ENCODE peak calls at places on chromosome 22, in four cellular contexts. F, M, O and T are unnamed samples. For H3K4me1, the result is how much of the 10 kb centered on the place peaks cover.

GRCh38 chr22:49297871-49298721 is 529.6 kb downstream of the BRD1 start:
- DNase-seq in O (peak), M (peak), F (no peak), T (no peak)

GRCh38 chr22:49355206-49355920 is 472.3 kb downstream of the BRD1 start:
- DNase-seq in M (peak), O (no peak), F (no peak), T (no peak)

GRCh38 chr22:31099386-31099785 is 8.0 kb downstream of the SELENOM start:
- DNase-seq in F (no peak), M (no peak), O (no peak), T (no peak)

GRCh38 chr22:48574776-48575566 is 1252.7 kb downstream of the BRD1 start:
- DNase-seq in F (peak), O (no peak), M (no peak), T (peak)

GRCh38 chr22:21641417-21641794 is 696 bp upstream of the SDF2L1 start:
- DNase-seq in M (peak), F (peak), O (no peak), T (peak)

GRCh38 chr22:23289130-23289503 is 108.8 kb downstream of the BCR start:
- DNase-seq in M (no peak), O (no peak), F (no peak), T (no peak)

GRCh38 chr22:43343262-43343988 is at the start of gene SCUBE1:
- DNase-seq in F (peak), M (peak), O (peak), T (peak)

GRCh38 chr22:27416553-27417427 is 384.8 kb downstream of the MN1 start:
- DNase-seq in M (peak), O (no peak), F (no peak), T (no peak)

GRCh38 chr22:23114721-23115020 is 27.1 kb downstream of the RSPH14 start:
- DNase-seq in O (no peak), M (no peak), F (no peak), T (no peak)

GRCh38 chr22:38110008-38110862 is at the start of gene BAIAP2L2:
- DNase-seq in M (peak), F (no peak), O (no peak), T (no peak)

GRCh38 chr22:50193621-50194020 is 7.2 kb upstream of the SELENOO start:
- DNase-seq in F (no peak), M (no peak), O (no peak), T (no peak)

GRCh38 chr22:23478175-23478574 is 101.9 kb downstream of the IGLL1 start:
- DNase-seq in F (no peak), M (no peak), O (no peak), T (no peak)

GRCh38 chr22:24325105-24325757 is 54.6 kb downstream of the SPECC1L start:
- DNase-seq in O (no peak), F (no peak), M (no peak), T (no peak)

GRCh38 chr22:49763696-49764095 is 64.0 kb downstream of the BRD1 start:
- DNase-seq in M (no peak), F (peak), O (no peak), T (peak)

GRCh38 chr22:49608228-49608627 is 219.4 kb downstream of the BRD1 start:
- DNase-seq in F (no peak), M (no peak), O (no peak), T (peak)

GRCh38 chr22:26918236-26918635 is 260.8 kb downstream of the MIAT start:
- DNase-seq in F (no peak), O (no peak), M (no peak), T (no peak)

GRCh38 chr22:23817146-23817545 is 21.7 kb downstream of the DERL3 start:
- DNase-seq in O (no peak), M (no peak), F (no peak), T (no peak)

GRCh38 chr22:40764743-40765441 is 54.3 kb downstream of the SLC25A17 start:
- DNase-seq in O (no peak), M (no peak), F (no peak), T (no peak)

GRCh38 chr22:22667966-22668880 is 23.8 kb downstream of the GGTLC2 start:
- DNase-seq in O (no peak), F (no peak), M (no peak), T (no peak)

GRCh38 chr22:48900626-48901025 is 927.0 kb downstream of the BRD1 start:
- DNase-seq in F (no peak), O (no peak), M (no peak), T (no peak)

GRCh38 chr22:26672590-26673468 is 15.4 kb downstream of the MIAT start:
- DNase-seq in O (peak), M (peak), F (peak), T (peak)

GRCh38 chr22:22396741-22397291 is 111.7 kb downstream of the ZNF280B start:
- DNase-seq in F (no peak), M (no peak), O (no peak), T (no peak)

GRCh38 chr22:44092636-44093220 is 68.6 kb downstream of the PARVB start:
- DNase-seq in O (no peak), F (no peak), M (no peak), T (no peak)

GRCh38 chr22:49238181-49239141 is 589.2 kb downstream of the BRD1 start:
- DNase-seq in M (no peak), F (no peak), O (no peak), T (peak)

GRCh38 chr22:22887621-22888503 is at the start of gene IGLL5:
- DNase-seq in F (peak), O (no peak), M (no peak), T (no peak)

GRCh38 chr22:38309614-38310517 is 7.4 kb downstream of the CSNK1E start:
- DNase-seq in F (no peak), M (no peak), O (no peak), T (no peak)

GRCh38 chr22:44711236-44711560 is 9.2 kb downstream of the PRR5 start:
- DNase-seq in O (no peak), F (no peak), M (no peak), T (no peak)

GRCh38 chr22:44981857-44982256 is 27.9 kb downstream of the PHF21B start:
- DNase-seq in F (no peak), O (no peak), M (no peak), T (no peak)

GRCh38 chr22:50620861-50621490 is 7.0 kb downstream of the ARSA start:
- DNase-seq in F (no peak), O (no peak), M (no peak), T (peak)

GRCh38 chr22:33850724-33851123 is 69.6 kb downstream of the LARGE1 start:
- DNase-seq in M (no peak), O (no peak), F (no peak), T (no peak)

GRCh38 chr22:33350961-33351360 is 292.8 kb upstream of the SYN3 start:
- DNase-seq in O (no peak), F (no peak), M (no peak), T (no peak)

GRCh38 chr22:37581534-37581933 is 1.6 kb upstream of the LGALS2 start:
- DNase-seq in O (no peak), F (peak), M (peak), T (no peak)

GRCh38 chr22:49402169-49402568 is 425.5 kb downstream of the BRD1 start:
- DNase-seq in O (no peak), F (no peak), M (no peak), T (no peak)

GRCh38 chr22:27662359-27663030 is 139.1 kb downstream of the MN1 start:
- DNase-seq in F (no peak), O (no peak), M (peak), T (peak)

GRCh38 chr22:23248583-23248982 is 68.3 kb downstream of the BCR start:
- DNase-seq in O (no peak), F (peak), M (peak), T (no peak)

GRCh38 chr22:50602338-50602700 is 1.7 kb downstream of the MAPK8IP2 start:
- DNase-seq in F (no peak), M (no peak), O (no peak), T (no peak)

GRCh38 chr22:49481651-49482399 is 345.8 kb downstream of the BRD1 start:
- DNase-seq in F (no peak), O (no peak), M (no peak), T (no peak)

GRCh38 chr22:42304021-42304790 is 33.8 kb upstream of the TCF20 start:
- DNase-seq in O (no peak), M (no peak), F (no peak), T (no peak)

GRCh38 chr22:39525658-39525975 is 5.3 kb downstream of the ATF4 start:
- DNase-seq in F (no peak), M (no peak), O (no peak), T (no peak)

GRCh38 chr22:39522567-39523300 is 2.4 kb downstream of the ATF4 start:
- DNase-seq in O (no peak), F (no peak), M (peak), T (peak)

GRCh38 chr22:39524753-39525657 is 4.6 kb downstream of the ATF4 start:
- DNase-seq in F (no peak), M (no peak), O (no peak), T (no peak)

GRCh38 chr22:39526736-39527171 is 5.8 kb downstream of the RPS19BP1 start:
- DNase-seq in O (no peak), M (no peak), F (no peak), T (no peak)

GRCh38 chr22:39524089-39524752 is 3.9 kb downstream of the ATF4 start:
- DNase-seq in F (no peak), O (no peak), M (no peak), T (no peak)
- H3K4me1 ChIP-seq in F (half or more), O (half or more), M (half or more), T (under half)

GRCh38 chr22:28802595-28803087 is 2.3 kb upstream of the XBP1 start:
- DNase-seq in O (no peak), M (no peak), F (no peak), T (no peak)

GRCh38 chr22:28799125-28799833 is 1.1 kb downstream of the XBP1 start:
- DNase-seq in F (peak), O (peak), M (no peak), T (peak)

GRCh38 chr22:28800308-28801041 is at the start of gene XBP1:
- DNase-seq in M (peak), O (peak), F (peak), T (peak)

GRCh38 chr22:28799834-28800307 is 498 bp downstream of the XBP1 start:
- DNase-seq in F (peak), O (peak), M (peak), T (peak)

DNA sequence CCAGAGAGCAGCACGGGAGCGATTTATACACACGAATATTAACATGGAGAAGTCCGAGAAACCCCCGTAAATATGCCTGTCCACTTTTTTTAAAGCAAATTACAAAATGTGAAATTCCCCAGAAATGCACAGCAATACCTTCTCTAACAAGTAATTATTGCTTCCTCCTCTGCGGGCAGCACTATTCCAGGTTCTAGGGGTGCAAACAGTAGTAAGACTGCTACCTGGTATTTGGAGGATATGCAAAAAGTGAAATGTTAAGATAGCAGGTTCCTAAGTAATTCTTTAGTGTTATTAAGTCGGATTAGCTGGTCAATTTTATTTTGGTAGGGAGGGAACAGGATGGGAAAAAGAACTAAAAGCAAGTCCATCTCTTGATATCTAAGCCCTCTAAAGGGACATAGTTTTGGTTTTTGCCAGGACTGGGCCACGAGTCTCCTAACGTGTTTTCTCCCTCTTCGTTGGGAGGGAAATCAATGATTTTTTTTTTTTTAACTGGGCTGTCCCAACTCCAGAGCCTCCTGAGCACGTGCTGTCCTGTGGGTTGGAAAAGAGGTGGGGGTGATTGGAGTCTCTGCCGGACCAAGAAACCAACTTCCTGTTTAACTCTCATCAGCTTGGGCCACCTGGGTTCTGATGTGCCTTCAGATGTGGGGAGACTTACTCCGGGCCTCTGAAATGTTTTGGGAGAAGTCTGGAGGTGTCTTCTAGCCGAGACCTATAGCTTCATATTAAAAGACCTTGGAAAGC is 1.7 kb upstream of the XBP1 start:
- DNase-seq in F (peak), O (no peak), M (peak), T (no peak)
- TF ChIP-seq EP300 in F (no peak), O (no peak), M (no peak), T (no peak)

DNA sequence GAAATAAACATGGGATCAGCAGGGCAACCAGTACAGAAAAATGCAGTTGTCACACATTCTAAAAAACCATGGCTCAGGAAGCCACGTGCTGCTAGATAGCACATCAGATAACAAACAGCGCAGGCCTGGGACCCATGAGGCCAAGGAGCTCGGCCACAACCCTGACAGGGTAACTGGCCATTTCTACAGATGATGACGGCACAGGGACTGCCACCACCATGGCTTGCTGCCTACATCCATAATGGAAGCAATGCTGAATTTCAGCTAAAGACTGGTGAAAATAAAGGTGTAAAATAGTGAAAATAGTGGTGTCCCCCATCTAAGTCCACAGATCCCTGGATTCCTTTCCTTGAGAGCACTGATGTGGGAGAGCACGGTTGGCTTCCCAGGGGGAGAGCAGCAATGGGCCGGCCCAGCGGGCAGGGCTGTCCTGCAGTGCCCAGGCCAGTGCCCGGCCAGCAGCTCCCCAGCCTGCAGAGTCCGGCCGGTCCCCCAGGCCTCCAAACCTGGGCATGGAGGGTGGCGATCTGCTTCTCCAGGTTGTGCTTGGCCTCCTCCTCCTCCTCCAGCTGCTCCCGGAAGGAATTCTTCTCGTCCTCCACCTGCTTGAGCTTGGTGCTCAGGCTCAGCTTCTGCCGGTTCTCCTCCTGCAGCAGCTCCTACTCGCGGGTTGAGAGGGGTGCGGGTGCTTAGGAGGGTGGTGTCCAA is 40.0 kb downstream of the APOL1 start:
- DNase-seq in O (no peak), F (no peak), M (no peak), T (no peak)
- H3K4me1 ChIP-seq in O (under half), F (under half), M (under half), T (under half)

GRCh38 chr22:47152236-47152635 is 389.8 kb downstream of the TBC1D22A start:
- DNase-seq in M (no peak), O (no peak), F (no peak), T (no peak)

GRCh38 chr22:47155131-47155885 is 392.9 kb downstream of the TBC1D22A start:
- DNase-seq in F (no peak), M (no peak), O (no peak), T (no peak)

GRCh38 chr22:47152938-47153337 is 390.5 kb downstream of the TBC1D22A start:
- DNase-seq in M (no peak), F (no peak), O (no peak), T (no peak)

GRCh38 chr22:47154621-47155081 is 392.2 kb downstream of the TBC1D22A start:
- DNase-seq in M (peak), O (no peak), F (no peak), T (peak)

DNA sequence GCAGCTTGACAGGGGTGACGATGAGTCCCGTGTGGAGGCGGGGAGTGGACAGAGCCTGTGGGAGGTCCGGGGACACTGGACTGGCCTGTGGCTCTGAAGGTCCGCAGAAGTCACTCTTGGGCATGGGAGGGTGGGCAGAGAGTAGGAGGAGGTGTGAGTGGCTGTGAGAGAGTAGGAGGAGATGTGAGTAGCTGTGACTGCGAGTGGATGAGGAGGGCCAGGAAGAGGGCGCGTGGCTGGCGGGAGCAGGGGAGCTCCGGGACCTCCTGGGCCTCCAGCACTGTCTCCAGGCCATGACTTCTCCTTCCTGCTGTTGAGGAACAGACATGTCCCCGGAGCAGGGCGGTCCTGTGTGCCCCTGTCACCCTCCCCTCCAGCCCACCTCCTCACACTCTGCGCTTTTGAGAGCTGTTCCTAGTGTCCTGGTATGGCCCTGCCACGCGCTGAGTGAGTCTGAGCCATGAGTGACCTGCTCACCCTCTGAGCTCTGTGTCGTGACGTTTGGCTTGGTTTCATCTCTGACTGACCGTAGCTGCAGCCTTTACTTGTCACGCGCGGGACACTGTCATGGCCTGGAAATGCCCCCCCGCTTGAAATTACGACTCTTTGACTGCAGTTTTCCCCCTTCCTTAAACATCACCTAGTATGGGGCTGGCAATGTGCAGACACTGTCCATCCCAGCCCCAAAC is 391.5 kb downstream of the TBC1D22A start:
- DNase-seq in M (no peak), O (no peak), F (no peak), T (peak)
- TF ChIP-seq EP300 in M (no peak), O (no peak), F (no peak), T (no peak)

GRCh38 chr22:46096051-46096450 is 54.3 kb upstream of the PPARA start:
- DNase-seq in O (no peak), F (no peak), M (no peak), T (no peak)
- H3K4me1 ChIP-seq in O (half or more), F (half or more), M (half or more), T (half or more)

DNA sequence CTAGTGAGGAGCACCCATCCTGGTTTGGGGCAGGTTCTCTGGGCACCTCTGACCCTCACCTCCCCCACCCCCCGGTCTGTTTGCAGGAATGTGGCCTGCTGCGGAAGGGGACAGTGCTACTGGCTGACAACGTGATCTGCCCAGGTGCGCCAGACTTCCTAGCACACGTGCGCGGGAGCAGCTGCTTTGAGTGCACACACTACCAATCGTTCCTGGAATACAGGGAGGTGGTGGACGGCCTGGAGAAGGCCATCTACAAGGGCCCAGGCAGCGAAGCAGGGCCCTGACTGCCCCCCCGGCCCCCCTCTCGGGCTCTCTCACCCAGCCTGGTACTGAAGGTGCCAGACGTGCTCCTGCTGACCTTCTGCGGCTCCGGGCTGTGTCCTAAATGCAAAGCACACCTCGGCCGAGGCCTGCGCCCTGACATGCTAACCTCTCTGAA is 26.9 kb upstream of the TXNRD2 start:
- DNase-seq in M (peak), O (no peak), F (no peak), T (no peak)
- TF ChIP-seq EP300 in M (no peak), O (no peak), F (no peak), T (no peak)

GRCh38 chr22:29917052-29917902 is 34.3 kb downstream of the MTMR3 start:
- DNase-seq in M (no peak), F (no peak), O (no peak), T (peak)
- H3K4me1 ChIP-seq in M (half or more), F (half or more), O (half or more), T (under half)

GRCh38 chr22:19988331-19988808 is 28.3 kb downstream of the ARVCF start:
- DNase-seq in F (no peak), M (no peak), O (no peak), T (no peak)

GRCh38 chr22:19989725-19990067 is 26.9 kb downstream of the ARVCF start:
- DNase-seq in M (no peak), O (no peak), F (no peak), T (no peak)

GRCh38 chr22:19990188-19990587 is 26.4 kb downstream of the ARVCF start:
- DNase-seq in M (no peak), O (no peak), F (no peak), T (no peak)

GRCh38 chr22:19987394-19988306 is 29.0 kb downstream of the ARVCF start:
- DNase-seq in M (no peak), F (no peak), O (no peak), T (no peak)

GRCh38 chr22:19988965-19989724 is 27.5 kb downstream of the ARVCF start:
- DNase-seq in F (no peak), M (no peak), O (no peak), T (peak)
- TF ChIP-seq EP300 in F (no peak), M (no peak), O (no peak), T (no peak)

GRCh38 chr22:17843189-17843588 is 68.9 kb upstream of the BID start:
- DNase-seq in O (no peak), M (no peak), F (no peak), T (no peak)
- H3K4me1 ChIP-seq in O (half or more), M (under half), F (under half), T (under half)